ENCODE peak calls at places on chromosomes 13 and 19, in five cellular contexts. One of them, this sample, is unnamed.

GRCh38 chr19:44851427-44851826 is 5.3 kb downstream of the NECTIN2 start:
- DNase-seq in stimulated activated CD4-positive, alpha-beta T cell treated with anti-CD3 and anti-CD28 coated beads, Interleukin-12 subunit alpha, Interleukin-12 subunit beta, amount 100 ng/mL, for 24 hours: no peak
- DNase-seq in CD8-positive, alpha-beta memory T cell: no peak
- DNase-seq in neural crest cell: no peak
- DNase-seq in MV-4-11: no peak
- DNase-seq in this sample: no peak

GRCh38 chr19:28641395-28641794 is 571.6 kb downstream of the UQCRFS1 start:
- DNase-seq in stimulated activated CD4-positive, alpha-beta T cell treated with anti-CD3 and anti-CD28 coated beads, Interleukin-12 subunit alpha, Interleukin-12 subunit beta, amount 100 ng/mL, for 24 hours: no peak
- DNase-seq in CD8-positive, alpha-beta memory T cell: no peak
- DNase-seq in MV-4-11: no peak
- DNase-seq in neural crest cell: no peak
- DNase-seq in this sample: no peak

GRCh38 chr19:55310498-55310897 is 14.6 kb downstream of the TMEM150B start:
- DNase-seq in CD8-positive, alpha-beta memory T cell: no peak
- DNase-seq in stimulated activated CD4-positive, alpha-beta T cell treated with anti-CD3 and anti-CD28 coated beads, Interleukin-12 subunit alpha, Interleukin-12 subunit beta, amount 100 ng/mL, for 24 hours: no peak
- DNase-seq in MV-4-11: no peak
- DNase-seq in neural crest cell: no peak
- DNase-seq in this sample: no peak

GRCh38 chr19:3034845-3035541 is 5.9 kb upstream of the TLE2 start:
- DNase-seq in CD8-positive, alpha-beta memory T cell: no peak
- DNase-seq in MV-4-11: peak
- DNase-seq in stimulated activated CD4-positive, alpha-beta T cell treated with anti-CD3 and anti-CD28 coated beads, Interleukin-12 subunit alpha, Interleukin-12 subunit beta, amount 100 ng/mL, for 24 hours: peak
- DNase-seq in neural crest cell: no peak
- DNase-seq in this sample: no peak

GRCh38 chr13:71817335-71817734 is 49.7 kb downstream of the DACH1 start:
- DNase-seq in stimulated activated CD4-positive, alpha-beta T cell treated with anti-CD3 and anti-CD28 coated beads, Interleukin-12 subunit alpha, Interleukin-12 subunit beta, amount 100 ng/mL, for 24 hours: no peak
- DNase-seq in neural crest cell: no peak
- DNase-seq in MV-4-11: no peak
- DNase-seq in CD8-positive, alpha-beta memory T cell: no peak
- DNase-seq in this sample: no peak

GRCh38 chr13:99827011-99827410 is 144.6 kb downstream of the ZIC5 start:
- DNase-seq in stimulated activated CD4-positive, alpha-beta T cell treated with anti-CD3 and anti-CD28 coated beads, Interleukin-12 subunit alpha, Interleukin-12 subunit beta, amount 100 ng/mL, for 24 hours: no peak
- DNase-seq in CD8-positive, alpha-beta memory T cell: no peak
- DNase-seq in MV-4-11: no peak
- DNase-seq in neural crest cell: no peak
- DNase-seq in this sample: no peak

GRCh38 chr19:38211206-38211605 is 12.8 kb downstream of the DPF1 start:
- DNase-seq in CD8-positive, alpha-beta memory T cell: no peak
- DNase-seq in neural crest cell: no peak
- DNase-seq in stimulated activated CD4-positive, alpha-beta T cell treated with anti-CD3 and anti-CD28 coated beads, Interleukin-12 subunit alpha, Interleukin-12 subunit beta, amount 100 ng/mL, for 24 hours: no peak
- DNase-seq in MV-4-11: no peak
- DNase-seq in this sample: no peak

GRCh38 chr13:96817336-96817941 is 176.8 kb downstream of the OXGR1 start:
- DNase-seq in neural crest cell: no peak
- DNase-seq in CD8-positive, alpha-beta memory T cell: no peak
- DNase-seq in stimulated activated CD4-positive, alpha-beta T cell treated with anti-CD3 and anti-CD28 coated beads, Interleukin-12 subunit alpha, Interleukin-12 subunit beta, amount 100 ng/mL, for 24 hours: no peak
- DNase-seq in MV-4-11: no peak
- DNase-seq in this sample: no peak

GRCh38 chr13:111482806-111483620 is 162.6 kb downstream of the TEX29 start:
- DNase-seq in neural crest cell: no peak
- DNase-seq in stimulated activated CD4-positive, alpha-beta T cell treated with anti-CD3 and anti-CD28 coated beads, Interleukin-12 subunit alpha, Interleukin-12 subunit beta, amount 100 ng/mL, for 24 hours: no peak
- DNase-seq in CD8-positive, alpha-beta memory T cell: no peak
- DNase-seq in MV-4-11: no peak
- DNase-seq in this sample: no peak